ENCODE peak calls at places on chromosomes 5 and 9, in four cellular contexts. I, G, L and W are unnamed samples.

GRCh38 chr5:111374380-111374779 is 138.0 kb downstream of the STARD4 start:
- DNase-seq in I (no peak), G (no peak), L (no peak), W (no peak)

GRCh38 chr5:146426853-146427618 is 20.1 kb upstream of the TCERG1 start:
- DNase-seq in I (peak), G (no peak), L (peak), W (no peak)

GRCh38 chr5:14628346-14628745 is 36.2 kb upstream of the OTULIN start:
- DNase-seq in I (peak), G (peak), L (peak), W (no peak)

GRCh38 chr9:93952784-93953491 is 2.2 kb downstream of the BARX1 start:
- DNase-seq in I (no peak), G (no peak), L (no peak), W (no peak)

GRCh38 chr9:123335227-123335985 is 20.6 kb upstream of the CRB2 start:
- DNase-seq in I (peak), G (no peak), L (no peak), W (peak)

GRCh38 chr9:130908878-130909356 is 12.3 kb upstream of the QRFP start:
- DNase-seq in I (no peak), G (no peak), L (no peak), W (no peak)

GRCh38 chr5:174724484-174725260 is at the start of gene MSX2:
- DNase-seq in I (peak), G (peak), L (no peak), W (peak)

GRCh38 chr9:120723547-120723946 is 9.3 kb upstream of the MEGF9 start:
- DNase-seq in I (no peak), G (no peak), L (no peak), W (no peak)

GRCh38 chr9:108093773-108094675 is 604.5 kb upstream of the KLF4 start:
- DNase-seq in I (peak), G (no peak), L (no peak), W (no peak)

DNA sequence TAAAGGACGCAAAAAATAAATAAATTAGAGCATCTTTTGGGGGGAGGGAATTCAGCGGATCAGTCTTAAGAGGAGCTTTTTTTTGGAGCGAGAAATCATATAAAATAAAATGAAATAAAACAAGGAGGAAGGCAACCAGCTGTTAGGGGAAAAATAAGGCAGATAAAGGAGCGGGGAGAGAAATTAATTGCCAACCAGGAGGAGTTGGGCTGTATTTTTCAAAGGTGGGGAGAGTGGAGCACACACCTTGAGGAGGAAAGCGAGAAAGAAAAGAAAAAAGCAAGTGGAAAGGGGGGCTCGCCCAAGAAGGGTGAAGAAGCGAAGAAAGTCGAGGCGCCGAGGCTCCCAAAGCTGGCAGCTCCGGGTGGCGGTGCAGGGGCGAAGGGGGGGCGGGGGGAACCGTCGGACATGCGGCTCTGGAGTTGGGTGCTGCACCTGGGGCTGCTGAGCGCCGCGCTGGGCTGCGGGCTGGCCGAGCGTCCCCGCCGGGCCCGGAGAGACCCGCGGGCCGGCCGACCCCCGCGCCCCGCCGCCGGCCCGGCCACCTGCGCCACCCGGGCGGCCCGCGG is at the start of gene PAPPA:
- DNase-seq in I (no peak), G (peak), L (no peak), W (no peak)
- H3K27ac ChIP-seq in I (no peak), G (peak), L (no peak), W (no peak)

GRCh38 chr9:105290401-105290800 is 46.0 kb downstream of the SLC44A1 start:
- DNase-seq in I (peak), G (no peak), L (no peak), W (no peak)
- H3K27ac ChIP-seq in I (peak), G (no peak), L (no peak), W (peak)

GRCh38 chr9:71895955-71896354 is 15.0 kb downstream of the ABHD17B start:
- DNase-seq in I (no peak), G (no peak), L (no peak), W (no peak)
- H3K27ac ChIP-seq in I (no peak), G (no peak), L (no peak), W (no peak)

GRCh38 chr5:35203403-35203802 is 26.9 kb downstream of the PRLR start:
- DNase-seq in I (no peak), G (no peak), L (no peak), W (no peak)

GRCh38 chr5:35209862-35210261 is 20.4 kb downstream of the PRLR start:
- DNase-seq in I (no peak), G (no peak), L (no peak), W (no peak)

GRCh38 chr5:35205186-35205585 is 25.1 kb downstream of the PRLR start:
- DNase-seq in I (no peak), G (no peak), L (no peak), W (no peak)

GRCh38 chr5:35202319-35203111 is 27.8 kb downstream of the PRLR start:
- DNase-seq in I (no peak), G (no peak), L (peak), W (no peak)

DNA sequence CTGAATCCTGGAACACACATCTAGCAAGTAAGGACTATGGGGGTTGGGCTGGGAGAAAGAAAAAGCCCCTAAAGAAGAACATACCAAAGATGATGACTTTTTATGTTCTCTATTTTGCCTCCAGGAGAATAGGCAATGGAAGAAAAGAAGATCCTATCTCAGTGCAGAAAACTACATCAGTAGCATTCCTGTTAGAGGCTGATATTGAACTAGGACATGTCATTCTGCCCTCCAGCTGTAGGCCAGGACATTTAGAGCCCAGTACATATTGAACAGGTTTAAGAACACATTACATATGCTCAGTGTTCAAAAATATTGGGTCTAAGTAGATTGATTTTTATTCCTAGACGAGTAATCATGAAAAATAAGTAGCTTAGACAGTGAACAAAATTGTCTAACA is 24.7 kb downstream of the PRLR start:
- DNase-seq in I (no peak), G (no peak), L (no peak), W (no peak)
- H3K27ac ChIP-seq in I (no peak), G (no peak), L (no peak), W (no peak)

DNA sequence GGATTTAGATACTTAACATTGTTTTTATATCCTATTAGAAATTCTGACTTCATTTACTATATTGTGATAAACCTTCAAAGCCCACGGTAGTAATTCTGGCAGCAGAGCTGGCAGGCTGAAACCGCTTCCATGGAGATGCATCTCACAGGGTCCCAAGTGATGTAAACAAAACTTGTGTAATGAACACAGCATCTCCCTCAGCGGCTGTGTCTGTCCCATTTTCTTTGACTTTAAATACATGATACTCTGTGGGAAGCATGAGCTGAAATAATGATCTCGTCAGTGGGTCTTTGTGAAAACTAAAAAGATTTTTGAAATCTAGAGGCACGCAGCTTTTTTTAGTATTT is 17.9 kb upstream of the LPCAT1 start:
- DNase-seq in I (no peak), G (no peak), L (no peak), W (no peak)
- H3K27ac ChIP-seq in I (no peak), G (no peak), L (no peak), W (no peak)

GRCh38 chr5:135387629-135387960 is 11.4 kb downstream of the MACROH2A1 start:
- DNase-seq in I (no peak), G (no peak), L (no peak), W (no peak)
- H3K27ac ChIP-seq in I (peak), G (no peak), L (no peak), W (peak)

GRCh38 chr5:139882961-139883539 is 87.4 kb downstream of the PSD2 start:
- DNase-seq in I (peak), G (peak), L (no peak), W (no peak)

GRCh38 chr5:139880416-139881144 is 85.0 kb downstream of the PSD2 start:
- DNase-seq in I (no peak), G (peak), L (no peak), W (no peak)

GRCh38 chr5:139884144-139884543 is 88.5 kb downstream of the PSD2 start:
- DNase-seq in I (no peak), G (no peak), L (no peak), W (no peak)

GRCh38 chr5:139878093-139878492 is 82.5 kb downstream of the PSD2 start:
- DNase-seq in I (no peak), G (peak), L (no peak), W (no peak)

DNA sequence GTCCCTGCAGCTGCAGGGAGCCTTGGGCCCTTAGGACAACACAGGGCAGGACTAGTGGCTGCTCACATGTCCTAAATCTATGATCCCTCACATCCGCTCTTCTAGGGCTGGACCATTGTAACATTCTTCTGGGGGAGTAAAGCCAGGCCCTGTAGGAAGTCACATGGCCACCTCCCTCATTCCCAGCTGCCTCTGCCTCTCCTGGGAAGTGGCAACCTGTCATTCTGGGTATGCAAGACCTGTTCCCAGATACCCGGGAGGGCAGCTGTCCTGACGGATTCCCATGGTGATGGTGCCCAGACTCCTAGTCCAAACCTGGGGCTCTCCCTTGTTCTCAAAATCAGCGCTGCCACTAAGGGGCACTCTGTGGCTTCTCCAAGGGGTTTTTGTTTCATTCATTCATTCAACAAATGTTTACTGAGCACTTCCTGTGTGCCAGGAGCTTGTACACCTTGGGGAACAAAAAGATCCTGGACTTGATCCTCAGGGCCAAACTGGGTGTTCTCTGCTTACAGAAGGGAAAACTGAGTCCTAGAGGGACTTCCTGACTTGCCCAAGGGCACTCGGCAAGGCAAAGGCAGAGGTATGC is 85.6 kb downstream of the PSD2 start:
- DNase-seq in I (no peak), G (no peak), L (no peak), W (no peak)
- H3K27ac ChIP-seq in I (no peak), G (peak), L (no peak), W (no peak)